ENCODE peak calls at places on chromosome 17, in seven cellular contexts. One of them, this sample, is unnamed. For H3K36me3, the result is how much of the 10 kb centered on the place peaks cover.

GRCh38 chr17:74239169-74239568 is 25.8 kb downstream of the TTYH2 start:
- DNase-seq in PC-9: no peak
- DNase-seq in mammary epithelial cell: no peak
- DNase-seq in neural progenitor cell: no peak
- DNase-seq in psoas muscle: no peak
- DNase-seq in tibial artery: peak
- DNase-seq in NT2/D1: no peak
- DNase-seq in this sample: no peak

GRCh38 chr17:81682565-81683207 is 911 bp downstream of the ARL16 start:
- DNase-seq in PC-9: no peak
- DNase-seq in mammary epithelial cell: no peak
- DNase-seq in neural progenitor cell: peak
- DNase-seq in psoas muscle: no peak
- DNase-seq in tibial artery: no peak
- DNase-seq in NT2/D1: no peak
- DNase-seq in this sample: no peak

GRCh38 chr17:4406386-4406785 is 27.4 kb upstream of the SPNS3 start:
- DNase-seq in PC-9: no peak
- DNase-seq in mammary epithelial cell: no peak
- DNase-seq in neural progenitor cell: no peak
- DNase-seq in psoas muscle: no peak
- DNase-seq in tibial artery: no peak
- DNase-seq in NT2/D1: no peak
- DNase-seq in this sample: no peak

GRCh38 chr17:1043601-1044251 is 46.8 kb downstream of the TIMM22 start:
- DNase-seq in PC-9: no peak
- DNase-seq in mammary epithelial cell: no peak
- DNase-seq in neural progenitor cell: peak
- DNase-seq in psoas muscle: peak
- DNase-seq in tibial artery: peak
- DNase-seq in NT2/D1: peak
- DNase-seq in this sample: no peak

GRCh38 chr17:45889579-45889978 is 4.8 kb upstream of the MAPT start:
- DNase-seq in PC-9: no peak
- DNase-seq in mammary epithelial cell: no peak
- DNase-seq in neural progenitor cell: peak
- DNase-seq in psoas muscle: no peak
- DNase-seq in tibial artery: no peak
- DNase-seq in NT2/D1: no peak
- DNase-seq in this sample: no peak

GRCh38 chr17:27657620-27658019 is 26.6 kb downstream of the LGALS9 start:
- DNase-seq in PC-9: no peak
- DNase-seq in mammary epithelial cell: peak
- DNase-seq in neural progenitor cell: peak
- DNase-seq in psoas muscle: no peak
- DNase-seq in tibial artery: no peak
- DNase-seq in NT2/D1: no peak
- DNase-seq in this sample: peak

GRCh38 chr17:32709562-32709961 is 167.4 kb downstream of the MYO1D start:
- DNase-seq in PC-9: no peak
- DNase-seq in mammary epithelial cell: no peak
- DNase-seq in neural progenitor cell: no peak
- DNase-seq in psoas muscle: no peak
- DNase-seq in tibial artery: no peak
- DNase-seq in NT2/D1: no peak
- DNase-seq in this sample: no peak

GRCh38 chr17:69192754-69193153 is 35.9 kb downstream of the ABCA10 start:
- DNase-seq in PC-9: no peak
- DNase-seq in mammary epithelial cell: no peak
- DNase-seq in neural progenitor cell: no peak
- DNase-seq in psoas muscle: no peak
- DNase-seq in tibial artery: no peak
- DNase-seq in NT2/D1: no peak
- DNase-seq in this sample: no peak

GRCh38 chr17:68634345-68634876 is 33.2 kb upstream of the FAM20A start:
- DNase-seq in PC-9: no peak
- DNase-seq in mammary epithelial cell: no peak
- DNase-seq in neural progenitor cell: no peak
- DNase-seq in psoas muscle: no peak
- DNase-seq in tibial artery: no peak
- DNase-seq in NT2/D1: no peak
- DNase-seq in this sample: no peak

GRCh38 chr17:39641883-39642282 is 4.9 kb downstream of the STARD3 start:
- DNase-seq in PC-9: no peak
- DNase-seq in mammary epithelial cell: no peak
- DNase-seq in neural progenitor cell: no peak
- DNase-seq in psoas muscle: no peak
- DNase-seq in tibial artery: no peak
- DNase-seq in NT2/D1: no peak
- DNase-seq in this sample: no peak

GRCh38 chr17:27651411-27652345 is 20.7 kb downstream of the LGALS9 start:
- DNase-seq in PC-9: peak
- DNase-seq in mammary epithelial cell: peak
- DNase-seq in neural progenitor cell: peak
- DNase-seq in psoas muscle: peak
- DNase-seq in tibial artery: peak
- DNase-seq in NT2/D1: peak
- DNase-seq in this sample: peak

GRCh38 chr17:1142503-1143095 is 37.2 kb downstream of the ABR start:
- DNase-seq in PC-9: no peak
- DNase-seq in mammary epithelial cell: no peak
- DNase-seq in neural progenitor cell: no peak
- DNase-seq in psoas muscle: no peak
- DNase-seq in tibial artery: peak
- DNase-seq in NT2/D1: no peak
- DNase-seq in this sample: no peak

GRCh38 chr17:10512856-10513255 is 5.5 kb downstream of the MYH1 start:
- DNase-seq in PC-9: no peak
- DNase-seq in mammary epithelial cell: no peak
- DNase-seq in neural progenitor cell: no peak
- DNase-seq in psoas muscle: no peak
- DNase-seq in tibial artery: no peak
- DNase-seq in NT2/D1: no peak
- DNase-seq in this sample: no peak

GRCh38 chr17:30273373-30273772 is 18.4 kb downstream of the BLMH start:
- DNase-seq in PC-9: no peak
- DNase-seq in mammary epithelial cell: no peak
- DNase-seq in neural progenitor cell: no peak
- DNase-seq in psoas muscle: no peak
- DNase-seq in tibial artery: no peak
- DNase-seq in NT2/D1: no peak
- DNase-seq in this sample: no peak

GRCh38 chr17:10771142-10771541 is 32.8 kb downstream of the TMEM238L start:
- DNase-seq in PC-9: no peak
- DNase-seq in mammary epithelial cell: no peak
- DNase-seq in neural progenitor cell: no peak
- DNase-seq in psoas muscle: no peak
- DNase-seq in tibial artery: no peak
- DNase-seq in NT2/D1: no peak
- DNase-seq in this sample: no peak

GRCh38 chr17:76844846-76845245 is 23.4 kb upstream of the MGAT5B start:
- DNase-seq in PC-9: no peak
- DNase-seq in mammary epithelial cell: no peak
- DNase-seq in neural progenitor cell: no peak
- DNase-seq in psoas muscle: no peak
- DNase-seq in tibial artery: no peak
- DNase-seq in NT2/D1: no peak
- DNase-seq in this sample: no peak

GRCh38 chr17:8552582-8553320 is 77.8 kb downstream of the MYH10 start:
- DNase-seq in PC-9: no peak
- DNase-seq in mammary epithelial cell: peak
- DNase-seq in neural progenitor cell: no peak
- DNase-seq in psoas muscle: no peak
- DNase-seq in tibial artery: no peak
- DNase-seq in NT2/D1: no peak
- DNase-seq in this sample: no peak

GRCh38 chr17:61124562-61124961 is 275.1 kb upstream of the TBX2 start:
- DNase-seq in PC-9: no peak
- DNase-seq in mammary epithelial cell: peak
- DNase-seq in neural progenitor cell: no peak
- DNase-seq in psoas muscle: no peak
- DNase-seq in tibial artery: no peak
- DNase-seq in NT2/D1: no peak
- DNase-seq in this sample: no peak

GRCh38 chr17:63699638-63700527 is at the start of gene LIMD2:
- DNase-seq in PC-9: no peak
- DNase-seq in mammary epithelial cell: no peak
- DNase-seq in neural progenitor cell: peak
- DNase-seq in psoas muscle: peak
- DNase-seq in tibial artery: no peak
- DNase-seq in NT2/D1: no peak
- DNase-seq in this sample: peak
- H3K36me3 ChIP-seq in PC-9: under half
- H3K36me3 ChIP-seq in mammary epithelial cell: under half
- H3K36me3 ChIP-seq in neural progenitor cell: under half
- H3K36me3 ChIP-seq in psoas muscle: under half
- H3K36me3 ChIP-seq in tibial artery: under half
- H3K36me3 ChIP-seq in NT2/D1: half or more
- H3K36me3 ChIP-seq in this sample: under half

GRCh38 chr17:29091591-29092291 is 48.8 kb downstream of the PIPOX start:
- DNase-seq in PC-9: no peak
- DNase-seq in mammary epithelial cell: no peak
- DNase-seq in neural progenitor cell: no peak
- DNase-seq in psoas muscle: no peak
- DNase-seq in tibial artery: no peak
- DNase-seq in NT2/D1: no peak
- DNase-seq in this sample: no peak

GRCh38 chr17:29096094-29096493 is 53.2 kb downstream of the PIPOX start:
- DNase-seq in PC-9: no peak
- DNase-seq in mammary epithelial cell: no peak
- DNase-seq in neural progenitor cell: no peak
- DNase-seq in psoas muscle: no peak
- DNase-seq in tibial artery: no peak
- DNase-seq in NT2/D1: no peak
- DNase-seq in this sample: no peak

GRCh38 chr17:29093090-29093871 is 50.3 kb downstream of the PIPOX start:
- DNase-seq in PC-9: no peak
- DNase-seq in mammary epithelial cell: no peak
- DNase-seq in neural progenitor cell: no peak
- DNase-seq in psoas muscle: no peak
- DNase-seq in tibial artery: no peak
- DNase-seq in NT2/D1: no peak
- DNase-seq in this sample: no peak

GRCh38 chr17:29094101-29094708 is 51.3 kb downstream of the PIPOX start:
- DNase-seq in PC-9: no peak
- DNase-seq in mammary epithelial cell: no peak
- DNase-seq in neural progenitor cell: no peak
- DNase-seq in psoas muscle: no peak
- DNase-seq in tibial artery: no peak
- DNase-seq in NT2/D1: no peak
- DNase-seq in this sample: no peak

GRCh38 chr17:29095439-29095838 is 52.5 kb downstream of the PIPOX start:
- DNase-seq in PC-9: no peak
- DNase-seq in mammary epithelial cell: no peak
- DNase-seq in neural progenitor cell: no peak
- DNase-seq in psoas muscle: no peak
- DNase-seq in tibial artery: no peak
- DNase-seq in NT2/D1: no peak
- DNase-seq in this sample: no peak
- H3K36me3 ChIP-seq in PC-9: under half
- H3K36me3 ChIP-seq in mammary epithelial cell: under half
- H3K36me3 ChIP-seq in neural progenitor cell: under half
- H3K36me3 ChIP-seq in psoas muscle: under half
- H3K36me3 ChIP-seq in tibial artery: half or more
- H3K36me3 ChIP-seq in NT2/D1: half or more
- H3K36me3 ChIP-seq in this sample: under half

GRCh38 chr17:35895602-35896001 is 15.4 kb upstream of the CCL5 start:
- DNase-seq in PC-9: no peak
- DNase-seq in mammary epithelial cell: no peak
- DNase-seq in neural progenitor cell: no peak
- DNase-seq in psoas muscle: no peak
- DNase-seq in tibial artery: no peak
- DNase-seq in NT2/D1: no peak
- DNase-seq in this sample: no peak
- H3K36me3 ChIP-seq in PC-9: under half
- H3K36me3 ChIP-seq in mammary epithelial cell: under half
- H3K36me3 ChIP-seq in neural progenitor cell: under half
- H3K36me3 ChIP-seq in psoas muscle: under half
- H3K36me3 ChIP-seq in tibial artery: under half
- H3K36me3 ChIP-seq in NT2/D1: under half
- H3K36me3 ChIP-seq in this sample: under half

DNA sequence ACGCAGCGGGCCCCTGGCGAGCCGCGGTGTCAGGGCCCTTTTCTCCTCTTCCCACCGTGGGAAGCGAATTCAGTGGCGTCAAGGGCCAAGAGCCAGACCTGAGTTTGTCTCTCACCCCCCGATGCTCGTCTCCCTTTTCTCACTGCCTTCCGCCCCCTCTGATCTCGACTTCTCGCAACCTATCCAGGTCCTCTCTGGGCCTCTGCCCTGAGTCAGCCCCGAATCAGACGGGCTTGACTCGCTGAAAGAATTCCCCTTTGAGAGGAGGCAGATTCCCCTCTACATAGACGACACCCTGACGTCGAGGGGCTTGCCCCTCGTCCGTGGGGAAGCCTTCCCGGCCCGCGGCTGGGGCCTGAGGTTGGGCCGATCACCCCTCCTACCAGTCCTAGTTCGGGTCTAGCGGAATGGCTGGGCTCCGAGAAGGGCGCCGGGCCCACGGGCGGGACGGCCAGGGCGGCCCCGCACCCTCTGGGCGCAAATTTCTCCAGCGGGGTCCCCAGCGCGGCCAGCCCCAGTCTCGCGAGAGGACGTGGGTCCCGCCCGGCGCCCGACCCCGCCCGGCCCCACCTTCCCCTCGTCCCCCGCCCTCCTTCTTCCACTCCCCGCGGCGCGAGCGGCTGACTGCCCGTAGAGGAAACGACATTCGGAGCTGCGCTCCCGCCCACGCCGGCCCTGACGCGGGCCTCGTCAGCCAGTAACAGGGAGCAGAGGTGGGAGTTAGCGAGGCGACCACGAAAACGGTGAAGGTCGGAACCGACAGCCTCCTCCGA is at the start of gene GGNBP2:
- DNase-seq in PC-9: peak
- DNase-seq in mammary epithelial cell: peak
- DNase-seq in neural progenitor cell: peak
- DNase-seq in psoas muscle: peak
- DNase-seq in tibial artery: peak
- DNase-seq in NT2/D1: no peak
- DNase-seq in this sample: peak
- H3K36me3 ChIP-seq in PC-9: under half
- H3K36me3 ChIP-seq in mammary epithelial cell: under half
- H3K36me3 ChIP-seq in neural progenitor cell: under half
- H3K36me3 ChIP-seq in psoas muscle: under half
- H3K36me3 ChIP-seq in tibial artery: under half
- H3K36me3 ChIP-seq in NT2/D1: under half
- H3K36me3 ChIP-seq in this sample: half or more

This sample was measured in MG63.